ENCODE peak calls at places on chromosomes 1 and 21, in six cellular contexts. H is suprapubic skin, K is GM12891, U is SK-N-SH, R is stomach, P is sigmoid colon. E is an unnamed sample.

GRCh38 chr1:16720403-16721223 is 19.7 kb upstream of the RNU1-4 start:
- DNase-seq in U (peak; percentile 25), P (peak; percentile 65), H (peak; percentile 52), K (no peak), R (peak; percentile 30), E (no peak)

GRCh38 chr1:93615201-93616150 is 66.2 kb downstream of the BCAR3 start:
- DNase-seq in P (peak; percentile 52), U (no peak), K (peak; percentile 53), H (no peak), R (no peak), E (no peak)

GRCh38 chr1:47688631-47689296 is 250.9 kb downstream of the FOXD2 start:
- DNase-seq in P (peak; percentile 45), H (peak; percentile 29), K (no peak), R (peak; percentile 7), U (peak; percentile 67), E (no peak)

GRCh38 chr1:41343790-41344679 is 17.2 kb upstream of the FOXO6 start:
- DNase-seq in K (no peak), H (peak; percentile 53), P (no peak), U (no peak), R (no peak), E (no peak)

GRCh38 chr1:83704350-83704749 is 294.6 kb downstream of the TTLL7 start:
- DNase-seq in P (no peak), U (no peak), H (no peak), R (no peak), K (no peak), E (no peak)

GRCh38 chr1:209241481-209241880 is 342.0 kb upstream of the CAMK1G start:
- DNase-seq in U (no peak), H (no peak), K (no peak), P (no peak), R (no peak), E (no peak)

GRCh38 chr21:46203203-46203600 is 18.9 kb upstream of the SPATC1L start:
- DNase-seq in P (peak; percentile 33), H (peak; percentile 37), K (no peak), U (peak; percentile 2), R (no peak), E (no peak)

GRCh38 chr1:44293761-44294315 is 61.2 kb downstream of the ERI3 start:
- DNase-seq in K (no peak), U (peak; percentile 51), R (peak; percentile 75), H (no peak), P (peak; percentile 58), E (no peak)

GRCh38 chr1:68269637-68270430 is 37.5 kb upstream of the WLS start:
- DNase-seq in P (no peak), R (no peak), K (no peak), U (no peak), H (no peak), E (peak; percentile 33)

GRCh38 chr1:86382878-86383277 is 13.2 kb downstream of the ODF2L start:
- DNase-seq in U (no peak), P (no peak), R (no peak), H (no peak), K (no peak), E (no peak)

GRCh38 chr1:230273141-230273710 is 152.9 kb downstream of the PGBD5 start:
- DNase-seq in K (no peak), P (no peak), H (peak; percentile 43), U (no peak), R (no peak), E (no peak)

GRCh38 chr1:31161571-31161970 is 78.1 kb downstream of the NKAIN1 start:
- DNase-seq in K (no peak), R (no peak), H (no peak), P (no peak), U (no peak), E (no peak)

GRCh38 chr1:12229835-12230548 is at the start of gene VPS13D:
- DNase-seq in P (peak; percentile 90), K (peak; percentile 92), U (peak; percentile 96), R (peak; percentile 89), H (peak; percentile 84), E (peak; percentile 53)
- TF ChIP-seq POLR2AphosphoS5 in P (peak; percentile 52), K (no peak), U (peak; percentile 12), R (peak; percentile 14), H (no peak), E (peak; percentile 76)

DNA sequence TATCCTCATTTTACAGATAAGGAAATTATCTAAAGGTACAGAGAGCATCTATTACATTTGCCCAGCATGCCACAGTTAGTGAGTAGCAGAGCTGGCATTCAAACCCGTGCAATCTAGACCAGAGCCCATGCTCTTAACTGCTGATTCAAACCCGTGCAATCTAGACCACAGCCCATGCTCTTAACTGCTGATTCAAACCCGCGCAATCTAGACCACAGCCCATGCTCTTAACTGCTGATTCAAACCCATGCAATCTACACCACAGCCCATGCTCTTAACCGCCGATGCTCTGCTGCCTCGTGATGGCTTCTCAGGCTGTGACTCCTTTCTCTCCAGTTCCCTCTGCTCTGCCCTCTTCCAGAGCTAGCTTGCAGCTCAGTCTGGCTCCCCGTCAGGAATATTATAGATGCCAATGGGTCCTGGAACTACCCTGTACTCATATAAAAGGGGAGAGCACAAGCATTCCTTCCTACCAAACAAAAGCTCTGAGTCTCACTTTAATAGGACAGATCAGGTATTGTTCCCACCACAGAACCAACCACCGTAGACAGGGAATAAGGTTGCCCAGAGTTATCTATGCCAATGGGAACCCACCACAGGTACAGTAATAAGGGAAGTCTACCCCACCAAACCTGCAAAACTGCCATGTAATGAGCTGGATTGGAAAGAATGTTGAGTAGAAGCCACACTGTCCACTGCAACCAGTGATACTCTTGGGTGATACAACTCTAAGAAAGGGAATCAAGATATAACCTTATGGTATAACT is 78.4 kb downstream of the SMYD3 start:
- DNase-seq in R (no peak), U (no peak), H (no peak), P (no peak), K (no peak), E (peak; percentile 2)
- TF ChIP-seq POLR2AphosphoS5 in R (no peak), U (peak; percentile 25), H (no peak), P (no peak), K (no peak), E (no peak)

DNA sequence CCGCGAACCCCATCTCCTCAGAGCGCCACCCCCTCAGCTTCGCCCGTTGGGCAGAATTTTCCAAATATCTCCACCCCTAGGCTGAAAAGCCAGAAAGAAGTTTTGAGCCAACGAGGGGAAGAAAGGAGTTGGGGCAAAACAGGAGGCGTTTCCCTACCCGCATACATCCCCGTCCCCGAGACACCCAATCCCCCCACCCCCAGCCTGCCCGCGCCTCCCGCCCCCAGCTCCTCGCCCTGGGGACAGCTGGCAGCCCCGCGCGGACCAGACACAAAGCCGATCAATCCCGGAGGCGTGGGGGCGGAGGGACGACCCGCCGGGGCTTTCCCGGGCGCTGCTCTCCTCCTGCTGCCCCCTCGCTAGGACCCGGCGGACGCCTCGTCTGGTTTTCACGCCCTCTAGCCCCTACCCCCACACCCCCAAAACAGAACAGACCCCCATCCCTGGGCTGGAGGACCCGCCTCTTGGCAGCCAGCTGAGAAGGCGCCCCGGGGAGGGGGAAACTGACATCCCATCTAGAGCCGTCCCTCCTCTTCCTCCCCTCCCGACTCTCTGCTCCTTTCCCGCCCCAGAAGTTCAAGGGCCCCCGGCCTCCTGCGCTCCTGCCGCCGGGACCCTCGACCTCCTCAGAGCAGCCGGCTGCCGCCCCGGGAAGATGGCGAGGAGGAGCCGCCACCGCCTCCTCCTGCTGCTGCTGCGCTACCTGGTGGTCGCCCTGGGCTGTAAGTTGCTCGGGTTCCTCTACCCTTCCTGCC is at the start of gene JAM2:
- DNase-seq in H (peak; percentile 67), U (peak; percentile 88), P (peak; percentile 76), R (no peak), K (peak; percentile 68), E (no peak)
- TF ChIP-seq POLR2AphosphoS5 in H (no peak), U (no peak), P (peak; percentile 5), R (no peak), K (no peak), E (no peak)

GRCh38 chr1:173266845-173267244 is 59.7 kb upstream of the TNFSF4 start:
- DNase-seq in K (no peak), H (no peak), R (no peak), P (no peak), U (no peak), E (no peak)
- TF ChIP-seq POLR2AphosphoS5 in K (no peak), H (no peak), R (no peak), P (no peak), U (no peak), E (no peak)